ENCODE peak calls at places on chromosome 10, in six cellular contexts. I is stimulated activated naive CD8-positive, alpha-beta T cell treated with anti-CD3 and anti-CD28 coated beads, Interleukin-15, Interleukin-2, amounts not matched to agents 100 U/mL and 50 U/mL, for 24 hours; H is A172; U is HT1080; X is mammary epithelial cell; B is myocyte. C is an unnamed sample.

GRCh38 chr10:30502266-30503058 is 68.5 kb downstream of the MAP3K8 start:
- DNase-seq in I (peak), H (peak), U (peak), X (no peak), B (peak), C (no peak)

GRCh38 chr10:74206727-74207126 is 55.7 kb downstream of the ADK start:
- DNase-seq in I (no peak), H (no peak), U (no peak), X (peak), B (peak), C (peak)

GRCh38 chr10:7170626-7171322 is 240.1 kb downstream of the SFMBT2 start:
- DNase-seq in I (no peak), H (no peak), U (no peak), X (no peak), B (no peak), C (no peak)

GRCh38 chr10:86659161-86659691 is 4.9 kb downstream of the OPN4 start:
- DNase-seq in I (no peak), H (no peak), U (no peak), X (no peak), B (no peak), C (no peak)

GRCh38 chr10:79055100-79055782 is 13.5 kb upstream of the ZMIZ1 start:
- DNase-seq in I (no peak), H (no peak), U (no peak), X (no peak), B (no peak), C (no peak)

GRCh38 chr10:71260622-71261325 is 48.4 kb downstream of the UNC5B start:
- DNase-seq in I (no peak), H (peak), U (peak), X (peak), B (peak), C (no peak)

GRCh38 chr10:79192677-79193003 is 123.9 kb downstream of the ZMIZ1 start:
- DNase-seq in I (no peak), H (peak), U (peak), X (peak), B (peak), C (no peak)

GRCh38 chr10:89419548-89419947 is 5.2 kb downstream of the IFIT5 start:
- DNase-seq in I (no peak), H (no peak), U (no peak), X (no peak), B (peak), C (no peak)

GRCh38 chr10:93379366-93380042 is 102.6 kb downstream of the MYOF start:
- DNase-seq in I (peak), H (peak), U (peak), X (peak), B (peak), C (no peak)

GRCh38 chr10:18738835-18739234 is 79.6 kb downstream of the ARL5B start:
- DNase-seq in I (no peak), H (peak), U (no peak), X (no peak), B (no peak), C (no peak)

GRCh38 chr10:95571390-95571789 is 10.2 kb upstream of the SORBS1 start:
- DNase-seq in I (no peak), H (no peak), U (no peak), X (no peak), B (no peak), C (no peak)

GRCh38 chr10:58701398-58702135 is 188.9 kb downstream of the BICC1 start:
- DNase-seq in I (no peak), H (no peak), U (no peak), X (peak), B (peak), C (no peak)

GRCh38 chr10:8173866-8174243 is 119.4 kb downstream of the GATA3 start:
- DNase-seq in I (no peak), H (no peak), U (no peak), X (no peak), B (no peak), C (no peak)

GRCh38 chr10:126518186-126519080 is 130.2 kb upstream of the ADAM12 start:
- DNase-seq in I (no peak), H (no peak), U (no peak), X (no peak), B (no peak), C (no peak)

GRCh38 chr10:9018161-9018843 is 963.8 kb downstream of the GATA3 start:
- DNase-seq in I (no peak), H (no peak), U (no peak), X (no peak), B (no peak), C (no peak)

GRCh38 chr10:110165239-110165638 is 42.2 kb upstream of the MXI1 start:
- DNase-seq in I (no peak), H (no peak), U (no peak), X (no peak), B (no peak), C (no peak)

GRCh38 chr10:125039354-125039769 is 97.4 kb downstream of the ZRANB1 start:
- DNase-seq in I (no peak), H (peak), U (no peak), X (no peak), B (no peak), C (no peak)

GRCh38 chr10:79148452-79149344 is 79.9 kb downstream of the ZMIZ1 start:
- DNase-seq in I (no peak), H (peak), U (peak), X (peak), B (no peak), C (no peak)

GRCh38 chr10:92181575-92181974 is 109.3 kb downstream of the CPEB3 start:
- DNase-seq in I (no peak), H (peak), U (no peak), X (no peak), B (no peak), C (no peak)

GRCh38 chr10:117483056-117483590 is 59.4 kb upstream of the EMX2 start:
- DNase-seq in I (no peak), H (no peak), U (no peak), X (no peak), B (no peak), C (no peak)

GRCh38 chr10:62850646-62851045 is 34.5 kb upstream of the EGR2 start:
- DNase-seq in I (no peak), H (no peak), U (no peak), X (no peak), B (no peak), C (no peak)

GRCh38 chr10:101385866-101386658 is 32.1 kb downstream of the BTRC start:
- DNase-seq in I (no peak), H (no peak), U (no peak), X (no peak), B (no peak), C (no peak)

GRCh38 chr10:125209591-125210373 is 49.4 kb upstream of the CTBP2 start:
- DNase-seq in I (no peak), H (no peak), U (no peak), X (no peak), B (peak), C (no peak)

GRCh38 chr10:6912424-6912823 is 332.3 kb upstream of the PRKCQ start:
- DNase-seq in I (no peak), H (peak), U (no peak), X (peak), B (no peak), C (no peak)

GRCh38 chr10:48608279-48608681 is 3.4 kb upstream of the ARHGAP22 start:
- DNase-seq in I (peak), H (peak), U (peak), X (peak), B (peak), C (peak)

GRCh38 chr10:114305521-114305925 is 66.5 kb downstream of the VWA2 start:
- DNase-seq in I (no peak), H (no peak), U (no peak), X (no peak), B (no peak), C (no peak)

GRCh38 chr10:6269953-6270867 is 67.5 kb downstream of the PFKFB3 start:
- DNase-seq in I (peak), H (no peak), U (peak), X (peak), B (no peak), C (no peak)

GRCh38 chr10:80204801-80205477 is 398 bp downstream of the ANXA11 start:
- DNase-seq in I (peak), H (peak), U (no peak), X (no peak), B (peak), C (no peak)

GRCh38 chr10:114762811-114763210 is 58.8 kb upstream of the FHIP2A start:
- DNase-seq in I (no peak), H (no peak), U (no peak), X (peak), B (no peak), C (no peak)

GRCh38 chr10:75924309-75924920 is 493.0 kb downstream of the LRMDA start:
- DNase-seq in I (no peak), H (no peak), U (no peak), X (no peak), B (no peak), C (no peak)

GRCh38 chr10:60473557-60473956 is 83.9 kb upstream of the ANK3 start:
- DNase-seq in I (no peak), H (no peak), U (no peak), X (peak), B (no peak), C (no peak)

GRCh38 chr10:118868618-118869017 is 113.8 kb upstream of the CACUL1 start:
- DNase-seq in I (no peak), H (peak), U (no peak), X (peak), B (no peak), C (no peak)

GRCh38 chr10:21049482-21049881 is 152.4 kb upstream of the NEBL start:
- DNase-seq in I (peak), H (no peak), U (no peak), X (no peak), B (no peak), C (no peak)

GRCh38 chr10:103637855-103638561 is 144.5 kb downstream of the NEURL1 start:
- DNase-seq in I (no peak), H (no peak), U (no peak), X (no peak), B (no peak), C (no peak)

GRCh38 chr10:47294501-47294900 is 5.5 kb upstream of the GDF10 start:
- DNase-seq in I (no peak), H (no peak), U (no peak), X (no peak), B (no peak), C (no peak)

GRCh38 chr10:133442191-133442966 is 11.4 kb upstream of the SCART1 start:
- DNase-seq in I (peak), H (no peak), U (peak), X (no peak), B (no peak), C (no peak)

GRCh38 chr10:112689327-112689726 is 242.3 kb downstream of the VTI1A start:
- DNase-seq in I (no peak), H (peak), U (peak), X (peak), B (peak), C (no peak)

GRCh38 chr10:93386496-93387369 is 95.4 kb downstream of the MYOF start:
- DNase-seq in I (no peak), H (no peak), U (no peak), X (no peak), B (no peak), C (no peak)

C was measured in DMS153.